ENCODE peak calls at places on chromosome 6, in six cellular contexts. U, A, F, Q, B and G are unnamed samples.

GRCh38 chr6:160737934-160738333 is 35.9 kb downstream of the PLG start:
- DNase-seq in U (no peak), A (no peak), F (no peak), Q (no peak), B (no peak), G (no peak)

GRCh38 chr6:43926644-43927524 is 156.9 kb downstream of the VEGFA start:
- DNase-seq in U (peak), A (no peak), F (peak), Q (no peak), B (peak), G (no peak)

GRCh38 chr6:88361754-88362153 is 195.6 kb upstream of the CNR1 start:
- DNase-seq in U (no peak), A (no peak), F (no peak), Q (no peak), B (no peak), G (no peak)

GRCh38 chr6:42338573-42339218 is 113.0 kb downstream of the TRERF1 start:
- DNase-seq in U (peak), A (no peak), F (no peak), Q (no peak), B (no peak), G (no peak)

GRCh38 chr6:42294759-42295158 is 77.1 kb upstream of the MRPS10 start:
- DNase-seq in U (peak), A (no peak), F (no peak), Q (no peak), B (no peak), G (no peak)

GRCh38 chr6:16446241-16446640 is 207.9 kb downstream of the GMPR start:
- DNase-seq in U (peak), A (no peak), F (no peak), Q (no peak), B (no peak), G (no peak)

GRCh38 chr6:150342126-150342525 is 26.7 kb upstream of the IYD start:
- DNase-seq in U (no peak), A (no peak), F (no peak), Q (no peak), B (no peak), G (no peak)

GRCh38 chr6:108888052-108888451 is 39.8 kb downstream of the ARMC2 start:
- DNase-seq in U (no peak), A (no peak), F (no peak), Q (no peak), B (no peak), G (no peak)

GRCh38 chr6:38156818-38157565 is 337.5 kb downstream of the ZFAND3 start:
- DNase-seq in U (no peak), A (no peak), F (no peak), Q (no peak), B (no peak), G (no peak)

GRCh38 chr6:87661016-87661415 is 41.0 kb downstream of the AKIRIN2 start:
- DNase-seq in U (peak), A (no peak), F (no peak), Q (no peak), B (no peak), G (peak)

GRCh38 chr6:74578339-74578738 is 627.5 kb downstream of the COL12A1 start:
- DNase-seq in U (peak), A (no peak), F (no peak), Q (no peak), B (no peak), G (no peak)

GRCh38 chr6:105345506-105345905 is 57.4 kb downstream of the PREP start:
- DNase-seq in U (no peak), A (no peak), F (no peak), Q (no peak), B (no peak), G (no peak)

GRCh38 chr6:32845381-32845884 is 1.6 kb upstream of the PSMB8 start:
- DNase-seq in U (no peak), A (peak), F (peak), Q (no peak), B (no peak), G (peak)

GRCh38 chr6:42745638-42746451 is at the start of gene TBCC:
- DNase-seq in U (peak), A (peak), F (peak), Q (peak), B (peak), G (peak)

GRCh38 chr6:116530436-116530835 is 15.0 kb downstream of the TRAPPC3L start:
- DNase-seq in U (no peak), A (no peak), F (no peak), Q (no peak), B (no peak), G (no peak)

GRCh38 chr6:115901896-115902295 is 158.8 kb downstream of the FRK start:
- DNase-seq in U (no peak), A (no peak), F (no peak), Q (no peak), B (no peak), G (no peak)

GRCh38 chr6:152454003-152454402 is 183.2 kb downstream of the SYNE1 start:
- DNase-seq in U (no peak), A (no peak), F (no peak), Q (no peak), B (no peak), G (no peak)

GRCh38 chr6:41759106-41759904 is 12.1 kb upstream of the PGC start:
- DNase-seq in U (no peak), A (no peak), F (no peak), Q (no peak), B (no peak), G (no peak)

GRCh38 chr6:38957426-38957825 is 91.2 kb upstream of the GLP1R start:
- DNase-seq in U (no peak), A (no peak), F (no peak), Q (no peak), B (no peak), G (no peak)

GRCh38 chr6:163930012-163930411 is 515.5 kb downstream of the QKI start:
- DNase-seq in U (no peak), A (no peak), F (no peak), Q (no peak), B (no peak), G (no peak)

GRCh38 chr6:24882295-24882694 is 53.5 kb downstream of the RIPOR2 start:
- DNase-seq in U (no peak), A (no peak), F (no peak), Q (no peak), B (no peak), G (no peak)

GRCh38 chr6:145699462-145699861 is 35.9 kb downstream of the EPM2A start:
- DNase-seq in U (peak), A (no peak), F (no peak), Q (no peak), B (no peak), G (no peak)

GRCh38 chr6:169970306-169970988 is 219.0 kb downstream of the ERMARD start:
- DNase-seq in U (no peak), A (no peak), F (no peak), Q (no peak), B (no peak), G (no peak)

GRCh38 chr6:30150671-30151395 is 10.2 kb downstream of the TRIM10 start:
- DNase-seq in U (peak), A (no peak), F (no peak), Q (no peak), B (no peak), G (no peak)

GRCh38 chr6:111113731-111114438 is 26.6 kb downstream of the SLC16A10 start:
- DNase-seq in U (peak), A (no peak), F (no peak), Q (no peak), B (no peak), G (peak)

GRCh38 chr6:27834879-27835549 is 77.2 kb downstream of the OR2B2 start:
- DNase-seq in U (no peak), A (no peak), F (no peak), Q (no peak), B (no peak), G (no peak)

GRCh38 chr6:63805808-63806572 is 170.4 kb downstream of the PHF3 start:
- DNase-seq in U (peak), A (no peak), F (peak), Q (no peak), B (no peak), G (peak)

GRCh38 chr6:117352466-117353081 is 73.2 kb downstream of the ROS1 start:
- DNase-seq in U (peak), A (no peak), F (no peak), Q (no peak), B (no peak), G (peak)

GRCh38 chr6:108167449-108167903 is 1.7 kb downstream of the NR2E1 start:
- DNase-seq in U (no peak), A (no peak), F (no peak), Q (no peak), B (no peak), G (no peak)

GRCh38 chr6:36491378-36491965 is 48.7 kb downstream of the KCTD20 start:
- DNase-seq in U (no peak), A (no peak), F (no peak), Q (no peak), B (no peak), G (no peak)

GRCh38 chr6:44446626-44447297 is 59.3 kb downstream of the CDC5L start:
- DNase-seq in U (peak), A (no peak), F (no peak), Q (no peak), B (no peak), G (no peak)

GRCh38 chr6:93323630-93324029 is 95.7 kb downstream of the EPHA7 start:
- DNase-seq in U (no peak), A (no peak), F (no peak), Q (no peak), B (no peak), G (no peak)

GRCh38 chr6:10431423-10432164 is 16.7 kb upstream of the TFAP2A start:
- DNase-seq in U (no peak), A (no peak), F (no peak), Q (no peak), B (no peak), G (no peak)